ENCODE peak calls at places on chromosomes 7 and 10, in five cellular contexts. K is lung, A is tibial artery, I is adrenal gland, V is A549. C is an unnamed sample.

GRCh38 chr7:73850781-73851207 is 8.5 kb upstream of the METTL27 start:
- DNase-seq in K (peak; percentile 48), A (peak; percentile 80), I (no peak), V (peak; percentile 81), C (no peak)

GRCh38 chr10:60353519-60354258 is 36.0 kb downstream of the ANK3 start:
- DNase-seq in K (no peak), A (no peak), I (peak; percentile 20), V (no peak), C (peak; percentile 37)

GRCh38 chr10:103238506-103239252 is 7.0 kb upstream of the RPEL1 start:
- DNase-seq in K (peak; percentile 54), A (peak; percentile 70), I (peak; percentile 15), V (peak; percentile 98), C (no peak)

GRCh38 chr10:124416733-124417132 is 2.0 kb downstream of the OAT start:
- DNase-seq in K (no peak), A (no peak), I (no peak), V (peak; percentile 31), C (no peak)

GRCh38 chr7:79282051-79282694 is 171.3 kb downstream of the MAGI2 start:
- DNase-seq in K (no peak), A (no peak), I (peak; percentile 18), V (peak; percentile 79), C (no peak)

GRCh38 chr7:101564778-101565211 is 64.3 kb downstream of the MYL10 start:
- DNase-seq in K (no peak), A (peak; percentile 50), I (peak; percentile 23), V (peak; percentile 76), C (no peak)

GRCh38 chr7:102103027-102103372 is 183.7 kb upstream of the SH2B2 start:
- DNase-seq in K (no peak), A (no peak), I (no peak), V (no peak), C (no peak)

GRCh38 chr10:62769574-62770242 is 34.8 kb upstream of the ADO start:
- DNase-seq in K (no peak), A (no peak), I (no peak), V (peak; percentile 19), C (no peak)

GRCh38 chr10:61869276-61869675 is 32.2 kb upstream of the ARID5B start:
- DNase-seq in K (no peak), A (no peak), I (no peak), V (no peak), C (no peak)

GRCh38 chr10:68261132-68261856 is 29.4 kb upstream of the ATOH7 start:
- DNase-seq in K (no peak), A (no peak), I (no peak), V (no peak), C (peak; percentile 76)

GRCh38 chr7:13794581-13794980 is 194.9 kb downstream of the ETV1 start:
- DNase-seq in K (no peak), A (no peak), I (no peak), V (no peak), C (no peak)

GRCh38 chr7:43314379-43315158 is 202.1 kb downstream of the HECW1 start:
- DNase-seq in K (no peak), A (no peak), I (no peak), V (no peak), C (no peak)

GRCh38 chr10:63628526-63629362 is 107.5 kb downstream of the REEP3 start:
- DNase-seq in K (peak; percentile 62), A (peak; percentile 73), I (peak; percentile 58), V (no peak), C (peak; percentile 68)

GRCh38 chr7:150403376-150404171 is 24.4 kb downstream of the ZNF775 start:
- DNase-seq in K (no peak), A (no peak), I (no peak), V (no peak), C (no peak)

GRCh38 chr10:100826983-100827818 is 81.8 kb downstream of the PAX2 start:
- DNase-seq in K (peak; percentile 28), A (no peak), I (no peak), V (peak; percentile 46), C (no peak)

GRCh38 chr7:2681954-2682799 is 5.8 kb upstream of the AMZ1 start:
- DNase-seq in K (no peak), A (no peak), I (no peak), V (no peak), C (no peak)

GRCh38 chr7:2684501-2684900 is 3.5 kb upstream of the AMZ1 start:
- DNase-seq in K (no peak), A (no peak), I (no peak), V (no peak), C (no peak)

GRCh38 chr7:2680792-2681490 is 7.1 kb upstream of the AMZ1 start:
- DNase-seq in K (peak; percentile 79), A (peak; percentile 87), I (peak; percentile 89), V (peak; percentile 77), C (peak; percentile 84)

GRCh38 chr7:2675256-2675764 is 12.7 kb upstream of the AMZ1 start:
- DNase-seq in K (no peak), A (no peak), I (no peak), V (no peak), C (no peak)

GRCh38 chr7:2680256-2680655 is 7.7 kb upstream of the AMZ1 start:
- DNase-seq in K (no peak), A (no peak), I (no peak), V (no peak), C (no peak)
- H3K4me1 ChIP-seq in K (no peaks in the 10 kb centered on the region), A (no peaks in the 10 kb centered on the region), I (no peaks in the 10 kb centered on the region), V (no peaks in the 10 kb centered on the region), C (peaks cover 4% of the 10 kb centered on the region)

GRCh38 chr7:28754027-28754426 is 204.1 kb downstream of the TRIL start:
- DNase-seq in K (no peak), A (no peak), I (no peak), V (no peak), C (no peak)
- TF ChIP-seq CTCF in K (no peak), A (no peak), I (no peak), V (no peak), C (no peak)

GRCh38 chr7:6167587-6168154 is 104.8 kb downstream of the CYTH3 start:
- DNase-seq in K (no peak), A (no peak), I (no peak), V (no peak), C (no peak)

GRCh38 chr7:6165075-6165474 is 107.3 kb downstream of the CYTH3 start:
- DNase-seq in K (no peak), A (no peak), I (no peak), V (no peak), C (no peak)

GRCh38 chr7:6167004-6167551 is 105.3 kb downstream of the CYTH3 start:
- DNase-seq in K (no peak), A (no peak), I (no peak), V (no peak), C (peak; percentile 62)

GRCh38 chr7:6165521-6166325 is 106.7 kb downstream of the CYTH3 start:
- DNase-seq in K (no peak), A (no peak), I (no peak), V (no peak), C (no peak)

GRCh38 chr7:6166443-6166871 is 106.0 kb downstream of the CYTH3 start:
- DNase-seq in K (no peak), A (no peak), I (no peak), V (no peak), C (no peak)
- H3K4me1 ChIP-seq in K (no peaks in the 10 kb centered on the region), A (peaks cover 13% of the 10 kb centered on the region), I (peaks cover 9% of the 10 kb centered on the region), V (no peaks in the 10 kb centered on the region), C (peaks cover 92% of the 10 kb centered on the region)

DNA sequence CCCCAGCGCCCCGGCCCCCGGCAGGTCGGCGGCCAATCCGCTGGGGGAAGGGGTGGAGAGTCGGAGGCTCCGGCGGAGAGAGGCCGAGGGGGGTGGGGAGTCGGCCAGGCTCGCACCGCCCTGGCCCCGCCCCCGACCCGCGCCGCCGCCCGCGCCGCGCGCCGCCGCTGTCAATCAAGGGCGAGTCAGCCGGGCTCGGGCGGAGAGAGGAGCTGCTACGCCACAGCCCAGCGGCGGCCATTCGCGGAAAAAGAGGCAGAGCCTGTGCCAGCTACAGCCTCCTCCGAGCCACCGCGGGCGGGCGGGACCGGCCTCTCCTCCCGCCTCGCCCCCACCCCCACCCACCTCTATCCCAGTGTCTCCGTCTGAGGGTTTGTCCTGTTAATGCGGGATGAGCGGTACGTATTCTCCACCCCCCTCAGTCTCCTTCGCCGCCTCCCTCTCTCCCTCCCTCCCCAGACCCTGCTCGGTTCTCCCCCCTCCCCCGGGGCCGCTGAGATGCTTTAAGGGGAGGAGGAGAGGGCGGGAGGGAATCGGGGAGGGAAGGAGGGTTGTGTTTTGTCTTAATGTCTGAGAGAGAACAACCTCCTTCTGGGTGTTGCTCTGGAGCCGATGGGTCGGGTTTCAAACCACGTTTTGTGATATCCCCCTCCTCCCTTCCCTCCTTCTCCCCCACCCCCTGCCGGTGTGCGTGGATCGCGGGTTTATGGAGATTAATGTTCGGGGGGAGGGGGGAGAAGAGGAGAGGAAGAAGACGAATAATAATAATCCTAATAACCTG is at the start of gene SP4:
- DNase-seq in K (peak; percentile 94), A (peak; percentile 98), I (peak; percentile 95), V (peak; percentile 94), C (peak; percentile 96)
- TF ChIP-seq CTCF in K (no peak), A (no peak), I (no peak), V (no peak), C (peak; percentile 32)

GRCh38 chr7:77454802-77455201 is 38.7 kb upstream of the GSAP start:
- DNase-seq in K (no peak), A (no peak), I (no peak), V (peak; percentile 49), C (no peak)
- H3K4me1 ChIP-seq in K (no peaks in the 10 kb centered on the region), A (no peaks in the 10 kb centered on the region), I (no peaks in the 10 kb centered on the region), V (peaks cover 78% of the 10 kb centered on the region), C (peaks cover 24% of the 10 kb centered on the region)

GRCh38 chr7:158543840-158544239 is 43.8 kb downstream of the PTPRN2 start:
- DNase-seq in K (no peak), A (no peak), I (no peak), V (no peak), C (no peak)

GRCh38 chr7:158539711-158540146 is 47.9 kb downstream of the PTPRN2 start:
- DNase-seq in K (no peak), A (no peak), I (no peak), V (no peak), C (peak; percentile 68)

GRCh38 chr7:158542651-158543400 is 44.8 kb downstream of the PTPRN2 start:
- DNase-seq in K (no peak), A (no peak), I (no peak), V (no peak), C (no peak)

GRCh38 chr7:158543401-158543680 is 44.3 kb downstream of the PTPRN2 start:
- DNase-seq in K (no peak), A (no peak), I (no peak), V (no peak), C (no peak)

GRCh38 chr7:158541330-158542010 is 46.2 kb downstream of the PTPRN2 start:
- DNase-seq in K (no peak), A (no peak), I (peak; percentile 21), V (no peak), C (no peak)
- TF ChIP-seq CTCF in K (no peak), A (no peak), I (no peak), V (no peak), C (no peak)

DNA sequence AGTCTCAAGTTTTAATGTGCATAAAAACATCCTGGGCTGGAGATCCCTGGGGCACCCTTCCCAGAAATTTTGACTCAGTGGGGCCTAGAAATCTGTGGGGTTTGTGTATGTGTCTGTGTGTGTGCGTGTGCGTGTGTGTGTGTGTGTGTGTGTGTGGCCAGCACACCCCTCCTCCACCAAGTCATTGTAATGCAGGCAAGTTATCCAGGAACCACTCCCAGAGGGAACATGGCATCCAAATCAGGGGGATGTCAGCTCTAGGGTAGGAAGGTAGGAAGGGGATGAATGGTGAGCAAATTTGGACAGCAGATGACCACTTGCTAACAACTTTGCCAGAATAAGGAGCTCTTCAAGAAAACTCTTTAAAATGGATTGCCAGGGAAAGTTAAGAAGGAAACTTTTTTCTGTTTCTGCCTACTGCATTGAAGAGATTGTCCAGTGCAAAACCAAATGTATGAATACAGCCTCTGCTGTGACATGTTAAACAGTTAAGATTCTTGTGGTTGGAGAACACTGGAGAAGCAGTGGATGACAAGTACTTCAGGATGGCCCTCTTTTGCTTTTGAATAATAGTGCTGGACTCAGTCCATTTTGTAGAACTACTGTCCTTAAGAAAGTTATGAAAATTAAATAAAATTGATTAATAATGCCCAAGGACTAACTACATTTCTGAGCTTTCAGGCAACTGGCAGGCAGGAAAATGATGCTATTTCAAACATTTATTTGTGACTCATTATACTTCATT is 12.3 kb downstream of the STAMBPL1 start:
- DNase-seq in K (no peak), A (no peak), I (no peak), V (no peak), C (no peak)
- H3K4me1 ChIP-seq in K (peaks cover 2% of the 10 kb centered on the region), A (no peaks in the 10 kb centered on the region), I (peaks cover 82% of the 10 kb centered on the region), V (peaks cover 100% of the 10 kb centered on the region), C (peaks cover 14% of the 10 kb centered on the region)